ENCODE peak calls at places on chromosome 18, in six cellular contexts. C is stimulated activated CD8-positive, alpha-beta memory T cell treated with anti-CD3 and anti-CD28 coated beads, Interleukin-15, amount 100 ng/mL, for 1 hour; L is activated CD4-positive, alpha-beta T cell treated with anti-CD3 and anti-CD28 coated beads for 24 hours; E is astrocyte of the spinal cord; M is globus pallidus; B is central memory CD4-positive, alpha-beta T cell. A is an unnamed sample.

GRCh38 chr18:75727479-75727878 is 300.0 kb upstream of the SMIM21 start:
- DNase-seq in E (peak; percentile 20), L (peak; percentile 9), M (peak; percentile 42), B (no peak), C (peak; percentile 2), A (no peak)

GRCh38 chr18:3584266-3584665 is 134.3 kb downstream of the TGIF1 start:
- DNase-seq in B (no peak), M (no peak), C (no peak), L (no peak), E (no peak), A (no peak)

GRCh38 chr18:23365602-23366001 is 87.5 kb upstream of the RIOK3 start:
- DNase-seq in E (peak; percentile 45), B (no peak), C (no peak), L (no peak), M (no peak), A (no peak)

GRCh38 chr18:50970006-50970405 is 2.2 kb downstream of the ELAC1 start:
- DNase-seq in C (no peak), B (no peak), M (no peak), E (no peak), L (no peak), A (peak; percentile 43)

GRCh38 chr18:6927136-6927535 is 190.5 kb downstream of the LAMA1 start:
- DNase-seq in L (no peak), B (no peak), M (no peak), C (no peak), E (no peak), A (no peak)

GRCh38 chr18:2573408-2573807 is 2.1 kb downstream of the NDC80 start:
- DNase-seq in L (no peak), M (no peak), E (no peak), C (no peak), B (no peak), A (no peak)

GRCh38 chr18:69455120-69455519 is 54.4 kb downstream of the DOK6 start:
- DNase-seq in M (no peak), E (no peak), C (no peak), L (no peak), B (no peak), A (no peak)

GRCh38 chr18:6236258-6236657 is 178.5 kb downstream of the L3MBTL4 start:
- DNase-seq in E (no peak), M (peak; percentile 73), C (no peak), B (no peak), L (no peak), A (no peak)

GRCh38 chr18:8368490-8369217 is 240.6 kb upstream of the RAB12 start:
- DNase-seq in M (no peak), L (no peak), C (no peak), E (peak; percentile 14), B (no peak), A (no peak)

GRCh38 chr18:48356909-48357631 is 52.1 kb downstream of the ZBTB7C start:
- DNase-seq in E (no peak), L (no peak), M (no peak), B (no peak), C (no peak), A (peak; percentile 63)

GRCh38 chr18:10374195-10374594 is 80.2 kb upstream of the APCDD1 start:
- DNase-seq in E (no peak), L (no peak), M (no peak), B (no peak), C (no peak), A (no peak)

A was measured in bronchial epithelial cell.